ENCODE peak calls at places on chromosome 13, in eight cellular contexts. B is NCI-H1694; W is AG08395; U is stimulated activated CD8-positive, alpha-beta memory T cell treated with anti-CD3 and anti-CD28 coated beads, Interleukin-4, amount 100 ng/mL, for 4 hours; M is cardiac muscle cell; G is erythroblast; X is activated CD4-positive, alpha-beta T cell treated with anti-CD3 and anti-CD28 coated beads, Interleukin-2, amount 10 ng/mL, durations not matched to agents 24 days and 14 days; O is activated CD4-positive, CD25-positive, alpha-beta regulatory T cell treated with anti-CD3 and anti-CD28 coated beads, Interleukin-2, amount 50 U/mL, for 72 hours. K is an unnamed sample.

GRCh38 chr13:113907637-113908617 is 44.1 kb upstream of the GAS6 start:
- DNase-seq in G (no peak), B (peak), O (no peak), X (no peak), M (peak), U (no peak), W (peak), K (no peak)

GRCh38 chr13:112443191-112444000 is 67.2 kb downstream of the SPACA7 start:
- DNase-seq in M (no peak), W (no peak), X (no peak), O (no peak), G (no peak), B (no peak), U (no peak), K (no peak)

GRCh38 chr13:79870766-79871165 is 389.8 kb downstream of the NDFIP2 start:
- DNase-seq in W (no peak), M (no peak), G (no peak), O (no peak), X (no peak), U (no peak), B (no peak), K (no peak)

GRCh38 chr13:77898097-77898496 is 20.5 kb downstream of the EDNRB start:
- DNase-seq in B (no peak), U (no peak), X (no peak), M (peak), O (no peak), W (no peak), G (no peak), K (no peak)

GRCh38 chr13:45331123-45331619 is 9.8 kb downstream of the TPT1 start:
- DNase-seq in X (no peak), G (no peak), W (no peak), U (no peak), B (peak), O (no peak), M (no peak), K (no peak)

GRCh38 chr13:99378985-99379734 is 72.0 kb upstream of the GPR183 start:
- DNase-seq in U (no peak), O (no peak), X (no peak), M (no peak), G (no peak), B (no peak), W (no peak), K (no peak)

GRCh38 chr13:49265822-49266221 is 18.1 kb downstream of the CDADC1 start:
- DNase-seq in M (no peak), W (no peak), B (no peak), X (no peak), O (no peak), U (no peak), G (no peak), K (no peak)

GRCh38 chr13:24254151-24254810 is 55.1 kb upstream of the C1QTNF9 start:
- DNase-seq in W (no peak), U (no peak), B (no peak), O (peak), X (peak), G (no peak), M (peak), K (peak)

GRCh38 chr13:52455677-52456041 is 381 bp downstream of the CKAP2 start:
- DNase-seq in G (peak), W (peak), M (peak), U (peak), X (peak), O (peak), B (peak), K (peak)

GRCh38 chr13:113275387-113275786 is 21.7 kb upstream of the LAMP1 start:
- DNase-seq in M (peak), B (peak), O (no peak), G (peak), W (peak), X (peak), U (no peak), K (peak)

GRCh38 chr13:19984430-19985218 is 26.1 kb downstream of the ZMYM2 start:
- DNase-seq in M (peak), B (no peak), X (no peak), W (peak), O (no peak), U (no peak), G (peak), K (no peak)

GRCh38 chr13:95156208-95156607 is 145.0 kb downstream of the ABCC4 start:
- DNase-seq in M (peak), O (no peak), X (no peak), U (no peak), W (no peak), G (no peak), B (no peak), K (no peak)

GRCh38 chr13:85266771-85267170 is 532.4 kb downstream of the SLITRK6 start:
- DNase-seq in G (no peak), X (no peak), O (no peak), M (no peak), W (no peak), B (no peak), U (no peak), K (no peak)

GRCh38 chr13:60335531-60335930 is 61.5 kb upstream of the TDRD3 start:
- DNase-seq in U (no peak), W (peak), G (peak), M (peak), B (no peak), O (no peak), X (no peak), K (no peak)

GRCh38 chr13:98761126-98761978 is 8.9 kb upstream of the SLC15A1 start:
- DNase-seq in G (no peak), O (no peak), B (no peak), M (peak), X (peak), W (peak), U (no peak), K (no peak)

GRCh38 chr13:31048521-31048920 is 113.2 kb downstream of the HSPH1 start:
- DNase-seq in G (no peak), B (no peak), W (no peak), O (no peak), U (no peak), M (no peak), X (no peak), K (no peak)

GRCh38 chr13:33252103-33252502 is 33.5 kb downstream of the STARD13 start:
- DNase-seq in W (no peak), X (no peak), B (no peak), U (no peak), M (no peak), O (no peak), G (no peak), K (no peak)

GRCh38 chr13:110597041-110597689 is 18.2 kb upstream of the NAXD start:
- DNase-seq in O (no peak), M (no peak), B (no peak), X (no peak), G (no peak), U (no peak), W (no peak), K (no peak)

GRCh38 chr13:90447735-90448103 is 899.8 kb upstream of the MIR17HG start:
- DNase-seq in U (no peak), M (peak), W (peak), O (no peak), X (no peak), B (no peak), G (no peak), K (no peak)

GRCh38 chr13:31105020-31105800 is 56.5 kb downstream of the HSPH1 start:
- DNase-seq in O (no peak), U (no peak), B (no peak), M (peak), X (no peak), G (no peak), W (peak), K (no peak)

GRCh38 chr13:51849145-51850101 is 4.4 kb upstream of the TMEM272 start:
- DNase-seq in B (no peak), M (peak), G (peak), O (peak), W (peak), U (no peak), X (peak), K (peak)

GRCh38 chr13:54415753-54416366 is 1387.2 kb downstream of the OLFM4 start:
- DNase-seq in O (no peak), X (no peak), W (no peak), M (no peak), U (no peak), B (no peak), G (no peak), K (no peak)

GRCh38 chr13:26964278-26965057 is 203.9 kb upstream of the GPR12 start:
- DNase-seq in U (no peak), G (no peak), B (peak), W (no peak), O (no peak), X (no peak), M (peak), K (no peak)

GRCh38 chr13:61010358-61010757 is 405.3 kb downstream of the PCDH20 start:
- DNase-seq in X (no peak), W (no peak), B (no peak), G (no peak), M (no peak), O (no peak), U (no peak), K (no peak)

GRCh38 chr13:106033634-106034033 is 501.8 kb downstream of the EFNB2 start:
- DNase-seq in X (no peak), W (peak), M (peak), U (no peak), O (no peak), B (no peak), G (no peak), K (no peak)

GRCh38 chr13:50844181-50844875 is 836 bp upstream of the DLEU7 start:
- DNase-seq in W (no peak), U (no peak), O (no peak), X (no peak), M (no peak), G (no peak), B (no peak), K (no peak)

GRCh38 chr13:80558074-80558473 is 217.1 kb upstream of the SPRY2 start:
- DNase-seq in B (no peak), W (no peak), G (no peak), U (no peak), O (no peak), X (no peak), M (no peak), K (no peak)

GRCh38 chr13:26529441-26529840 is 28.0 kb upstream of the WASF3 start:
- DNase-seq in O (no peak), U (no peak), B (no peak), W (peak), X (peak), G (peak), M (peak), K (no peak)

K was measured in activated T-cell treated with anti-CD3 and anti-CD28 coated beads, Interleukin-2, amount 50 U/mL, for 4 hours.